ENCODE peak calls at places on chromosomes 1 and 21, in four cellular contexts. One of them, this sample, is unnamed.

GRCh38 chr1:31901838-31902508 is 36.2 kb downstream of the PTP4A2 start:
- DNase-seq in fibroblast of lung: no peak
- DNase-seq in esophagus squamous epithelium: no peak
- DNase-seq in tibial artery: no peak
- DNase-seq in this sample: no peak

GRCh38 chr1:107835151-107835670 is 129.8 kb downstream of the VAV3 start:
- DNase-seq in tibial artery: no peak
- DNase-seq in fibroblast of lung: no peak
- DNase-seq in esophagus squamous epithelium: no peak
- DNase-seq in this sample: no peak

GRCh38 chr1:58754683-58755467 is 29.0 kb downstream of the JUN start:
- DNase-seq in esophagus squamous epithelium: no peak
- DNase-seq in tibial artery: no peak
- DNase-seq in fibroblast of lung: no peak
- DNase-seq in this sample: no peak

GRCh38 chr1:25907473-25908058 is 1.3 kb upstream of the STMN1 start:
- DNase-seq in fibroblast of lung: no peak
- DNase-seq in esophagus squamous epithelium: no peak
- DNase-seq in tibial artery: no peak
- DNase-seq in this sample: no peak

GRCh38 chr1:156627313-156627880 is 8.2 kb downstream of the HAPLN2 start:
- DNase-seq in fibroblast of lung: peak; percentile 29
- DNase-seq in tibial artery: no peak
- DNase-seq in esophagus squamous epithelium: no peak
- DNase-seq in this sample: peak; percentile 81

GRCh38 chr1:54274448-54274847 is 74.5 kb downstream of the MRPL37 start:
- DNase-seq in esophagus squamous epithelium: no peak
- DNase-seq in fibroblast of lung: no peak
- DNase-seq in tibial artery: no peak
- DNase-seq in this sample: no peak

GRCh38 chr1:67685558-67686271 is 714 bp downstream of the GADD45A start:
- DNase-seq in fibroblast of lung: no peak
- DNase-seq in tibial artery: peak; percentile 80
- DNase-seq in esophagus squamous epithelium: peak; percentile 20
- DNase-seq in this sample: peak; percentile 55

GRCh38 chr1:242467556-242468145 is 56.8 kb downstream of the PLD5 start:
- DNase-seq in tibial artery: peak; percentile 69
- DNase-seq in esophagus squamous epithelium: no peak
- DNase-seq in fibroblast of lung: peak; percentile 56
- DNase-seq in this sample: peak; percentile 47

GRCh38 chr1:179661018-179661417 is 69.4 kb downstream of the TDRD5 start:
- DNase-seq in fibroblast of lung: no peak
- DNase-seq in tibial artery: no peak
- DNase-seq in esophagus squamous epithelium: no peak
- DNase-seq in this sample: no peak

GRCh38 chr1:21372383-21372782 is 67.6 kb upstream of the NBPF3 start:
- DNase-seq in tibial artery: no peak
- DNase-seq in fibroblast of lung: no peak
- DNase-seq in esophagus squamous epithelium: no peak
- DNase-seq in this sample: no peak

GRCh38 chr1:183544598-183545297 is 45.5 kb downstream of the NCF2 start:
- DNase-seq in esophagus squamous epithelium: no peak
- DNase-seq in fibroblast of lung: no peak
- DNase-seq in tibial artery: no peak
- DNase-seq in this sample: no peak

GRCh38 chr1:179154437-179154836 is 72.6 kb downstream of the TOR3A start:
- DNase-seq in esophagus squamous epithelium: no peak
- DNase-seq in fibroblast of lung: no peak
- DNase-seq in tibial artery: no peak
- DNase-seq in this sample: no peak

GRCh38 chr21:37845535-37845934 is 70.7 kb downstream of the KCNJ6 start:
- DNase-seq in fibroblast of lung: no peak
- DNase-seq in tibial artery: no peak
- DNase-seq in esophagus squamous epithelium: no peak
- DNase-seq in this sample: no peak

GRCh38 chr1:25565188-25565591 is 21.8 kb downstream of the LDLRAP1 start:
- DNase-seq in fibroblast of lung: peak; percentile 15
- DNase-seq in esophagus squamous epithelium: no peak
- DNase-seq in tibial artery: no peak
- DNase-seq in this sample: no peak

GRCh38 chr1:172322219-172323061 is 98.0 kb upstream of the C1orf105 start:
- DNase-seq in fibroblast of lung: peak; percentile 88
- DNase-seq in tibial artery: peak; percentile 82
- DNase-seq in esophagus squamous epithelium: no peak
- DNase-seq in this sample: peak; percentile 98

GRCh38 chr1:167934407-167935251 is 1.9 kb upstream of the DCAF6 start:
- DNase-seq in tibial artery: no peak
- DNase-seq in esophagus squamous epithelium: no peak
- DNase-seq in fibroblast of lung: peak; percentile 64
- DNase-seq in this sample: peak; percentile 44

GRCh38 chr1:17369466-17369865 is 2.5 kb upstream of the PADI6 start:
- DNase-seq in fibroblast of lung: no peak
- DNase-seq in esophagus squamous epithelium: no peak
- DNase-seq in tibial artery: no peak
- DNase-seq in this sample: no peak

GRCh38 chr1:63813829-63814277 is 40.0 kb downstream of the ROR1 start:
- DNase-seq in tibial artery: no peak
- DNase-seq in fibroblast of lung: peak; percentile 64
- DNase-seq in esophagus squamous epithelium: no peak
- DNase-seq in this sample: peak; percentile 76

GRCh38 chr21:38531610-38532009 is 33.3 kb upstream of the ERG start:
- DNase-seq in fibroblast of lung: peak; percentile 2
- DNase-seq in esophagus squamous epithelium: no peak
- DNase-seq in tibial artery: peak; percentile 75
- DNase-seq in this sample: no peak

GRCh38 chr1:157499516-157499915 is 52.8 kb downstream of the FCRL5 start:
- DNase-seq in tibial artery: no peak
- DNase-seq in esophagus squamous epithelium: no peak
- DNase-seq in fibroblast of lung: no peak
- DNase-seq in this sample: no peak